ENCODE peak calls at places on chromosomes 16 and 17, in four cellular contexts. One of them, this sample, is unnamed.

GRCh38 chr16:47774661-47775060 is 313.5 kb downstream of the PHKB start:
- DNase-seq in lower lobe of right lung: no peak
- DNase-seq in upper lobe of right lung: no peak
- DNase-seq in stomach: peak
- DNase-seq in this sample: peak

GRCh38 chr16:70638814-70639792 is 7.3 kb upstream of the IL34 start:
- DNase-seq in lower lobe of right lung: no peak
- DNase-seq in upper lobe of right lung: no peak
- DNase-seq in stomach: no peak
- DNase-seq in this sample: no peak

GRCh38 chr16:56921571-56921970 is 10.4 kb upstream of the HERPUD1 start:
- DNase-seq in lower lobe of right lung: no peak
- DNase-seq in upper lobe of right lung: no peak
- DNase-seq in stomach: no peak
- DNase-seq in this sample: no peak

GRCh38 chr17:28993645-28994426 is 12.0 kb downstream of the SEZ6 start:
- DNase-seq in lower lobe of right lung: no peak
- DNase-seq in upper lobe of right lung: no peak
- DNase-seq in stomach: no peak
- DNase-seq in this sample: no peak

GRCh38 chr16:65406933-65407332 is 285.1 kb upstream of the CDH11 start:
- DNase-seq in lower lobe of right lung: no peak
- DNase-seq in upper lobe of right lung: no peak
- DNase-seq in stomach: no peak
- DNase-seq in this sample: no peak

GRCh38 chr17:44198721-44199552 is 747 bp downstream of the ATXN7L3 start:
- DNase-seq in lower lobe of right lung: peak
- DNase-seq in upper lobe of right lung: peak
- DNase-seq in stomach: peak
- DNase-seq in this sample: peak

GRCh38 chr16:89696598-89697128 is 4.8 kb downstream of the SPATA2L start:
- DNase-seq in lower lobe of right lung: peak
- DNase-seq in upper lobe of right lung: no peak
- DNase-seq in stomach: no peak
- DNase-seq in this sample: no peak

GRCh38 chr17:65190467-65191095 is 53.4 kb downstream of the RGS9 start:
- DNase-seq in lower lobe of right lung: no peak
- DNase-seq in upper lobe of right lung: no peak
- DNase-seq in stomach: no peak
- DNase-seq in this sample: no peak

GRCh38 chr16:58563235-58563634 is 47.9 kb downstream of the SETD6 start:
- DNase-seq in lower lobe of right lung: no peak
- DNase-seq in upper lobe of right lung: no peak
- DNase-seq in stomach: no peak
- DNase-seq in this sample: no peak

GRCh38 chr16:4142268-4142667 is 26.0 kb upstream of the ADCY9 start:
- DNase-seq in lower lobe of right lung: peak
- DNase-seq in upper lobe of right lung: no peak
- DNase-seq in stomach: no peak
- DNase-seq in this sample: no peak

GRCh38 chr17:83115832-83116231 is 36.4 kb downstream of the METRNL start:
- DNase-seq in lower lobe of right lung: no peak
- DNase-seq in upper lobe of right lung: no peak
- DNase-seq in stomach: no peak
- DNase-seq in this sample: no peak

GRCh38 chr16:12219992-12220391 is 243.5 kb downstream of the SNX29 start:
- DNase-seq in lower lobe of right lung: no peak
- DNase-seq in upper lobe of right lung: no peak
- DNase-seq in stomach: no peak
- DNase-seq in this sample: no peak

GRCh38 chr17:80664217-80664780 is 119.7 kb downstream of the RPTOR start:
- DNase-seq in lower lobe of right lung: no peak
- DNase-seq in upper lobe of right lung: no peak
- DNase-seq in stomach: no peak
- DNase-seq in this sample: no peak

GRCh38 chr16:80573700-80574120 is 32.9 kb downstream of the DYNLRB2 start:
- DNase-seq in lower lobe of right lung: no peak
- DNase-seq in upper lobe of right lung: no peak
- DNase-seq in stomach: no peak
- DNase-seq in this sample: no peak

GRCh38 chr16:12089492-12090161 is 113.1 kb downstream of the SNX29 start:
- DNase-seq in lower lobe of right lung: peak
- DNase-seq in upper lobe of right lung: peak
- DNase-seq in stomach: peak
- DNase-seq in this sample: no peak

GRCh38 chr17:41785876-41786226 is 660 bp downstream of the JUP start:
- DNase-seq in lower lobe of right lung: peak
- DNase-seq in upper lobe of right lung: peak
- DNase-seq in stomach: peak
- DNase-seq in this sample: peak

GRCh38 chr17:55059724-55060123 is 91.2 kb downstream of the STXBP4 start:
- DNase-seq in lower lobe of right lung: no peak
- DNase-seq in upper lobe of right lung: no peak
- DNase-seq in stomach: no peak
- DNase-seq in this sample: no peak

GRCh38 chr16:8908779-8909468 is 26.8 kb downstream of the LITAFD start:
- DNase-seq in lower lobe of right lung: no peak
- DNase-seq in upper lobe of right lung: no peak
- DNase-seq in stomach: no peak
- DNase-seq in this sample: no peak

GRCh38 chr16:87065781-87066694 is 251.2 kb downstream of the C16orf95 start:
- DNase-seq in lower lobe of right lung: no peak
- DNase-seq in upper lobe of right lung: no peak
- DNase-seq in stomach: no peak
- DNase-seq in this sample: no peak

GRCh38 chr16:5349661-5350060 is 252.1 kb upstream of the EEF2KMT start:
- DNase-seq in lower lobe of right lung: no peak
- DNase-seq in upper lobe of right lung: no peak
- DNase-seq in stomach: no peak
- DNase-seq in this sample: peak

GRCh38 chr16:88381820-88382451 is 823 bp upstream of the ZNF469 start:
- DNase-seq in lower lobe of right lung: peak
- DNase-seq in upper lobe of right lung: peak
- DNase-seq in stomach: no peak
- DNase-seq in this sample: no peak

GRCh38 chr16:69404275-69404805 is 18.5 kb upstream of the TERF2 start:
- DNase-seq in lower lobe of right lung: no peak
- DNase-seq in upper lobe of right lung: no peak
- DNase-seq in stomach: peak
- DNase-seq in this sample: no peak

GRCh38 chr17:39665642-39666221 is 583 bp downstream of the TCAP start:
- DNase-seq in lower lobe of right lung: no peak
- DNase-seq in upper lobe of right lung: no peak
- DNase-seq in stomach: no peak
- DNase-seq in this sample: peak

GRCh38 chr16:50697881-50698767 is 4.7 kb downstream of the NOD2 start:
- DNase-seq in lower lobe of right lung: no peak
- DNase-seq in upper lobe of right lung: no peak
- DNase-seq in stomach: peak
- DNase-seq in this sample: no peak

GRCh38 chr17:28394717-28395116 is 11.3 kb downstream of the SLC46A1 start:
- DNase-seq in lower lobe of right lung: no peak
- DNase-seq in upper lobe of right lung: no peak
- DNase-seq in stomach: no peak
- DNase-seq in this sample: no peak

GRCh38 chr16:86019446-86020047 is 120.6 kb downstream of the IRF8 start:
- DNase-seq in lower lobe of right lung: no peak
- DNase-seq in upper lobe of right lung: peak
- DNase-seq in stomach: no peak
- DNase-seq in this sample: peak

GRCh38 chr16:86531193-86531550 is 20.8 kb downstream of the FOXF1 start:
- DNase-seq in lower lobe of right lung: no peak
- DNase-seq in upper lobe of right lung: peak
- DNase-seq in stomach: no peak
- DNase-seq in this sample: no peak

GRCh38 chr16:31455601-31456314 is 3.5 kb upstream of the ARMC5 start:
- DNase-seq in lower lobe of right lung: no peak
- DNase-seq in upper lobe of right lung: peak
- DNase-seq in stomach: no peak
- DNase-seq in this sample: peak

GRCh38 chr16:66695474-66695934 is 1.0 kb downstream of the CMTM4 start:
- DNase-seq in lower lobe of right lung: no peak
- DNase-seq in upper lobe of right lung: no peak
- DNase-seq in stomach: no peak
- DNase-seq in this sample: no peak

GRCh38 chr17:40432864-40433528 is 10.3 kb upstream of the IGFBP4 start:
- DNase-seq in lower lobe of right lung: no peak
- DNase-seq in upper lobe of right lung: peak
- DNase-seq in stomach: peak
- DNase-seq in this sample: no peak

GRCh38 chr16:8665529-8665928 is 8.9 kb upstream of the ABAT start:
- DNase-seq in lower lobe of right lung: no peak
- DNase-seq in upper lobe of right lung: no peak
- DNase-seq in stomach: no peak
- DNase-seq in this sample: no peak

GRCh38 chr16:87117936-87118335 is 199.3 kb downstream of the C16orf95 start:
- DNase-seq in lower lobe of right lung: no peak
- DNase-seq in upper lobe of right lung: no peak
- DNase-seq in stomach: no peak
- DNase-seq in this sample: no peak

GRCh38 chr16:65846210-65846602 is 520.3 kb upstream of the CDH5 start:
- DNase-seq in lower lobe of right lung: no peak
- DNase-seq in upper lobe of right lung: no peak
- DNase-seq in stomach: no peak
- DNase-seq in this sample: no peak

GRCh38 chr16:85042126-85042525 is 14.5 kb downstream of the KIAA0513 start:
- DNase-seq in lower lobe of right lung: no peak
- DNase-seq in upper lobe of right lung: no peak
- DNase-seq in stomach: no peak
- DNase-seq in this sample: no peak

GRCh38 chr16:48366165-48367093 is 18.8 kb downstream of the SIAH1 start:
- DNase-seq in lower lobe of right lung: no peak
- DNase-seq in upper lobe of right lung: no peak
- DNase-seq in stomach: peak
- DNase-seq in this sample: no peak

GRCh38 chr17:83189673-83190385 is 110.4 kb downstream of the METRNL start:
- DNase-seq in lower lobe of right lung: peak
- DNase-seq in upper lobe of right lung: peak
- DNase-seq in stomach: peak
- DNase-seq in this sample: peak

GRCh38 chr17:40268141-40268712 is 19.5 kb upstream of the CDC6 start:
- DNase-seq in lower lobe of right lung: no peak
- DNase-seq in upper lobe of right lung: no peak
- DNase-seq in stomach: no peak
- DNase-seq in this sample: no peak

GRCh38 chr17:10046259-10046658 is 141.2 kb upstream of the RCVRN start:
- DNase-seq in lower lobe of right lung: no peak
- DNase-seq in upper lobe of right lung: no peak
- DNase-seq in stomach: no peak
- DNase-seq in this sample: no peak

GRCh38 chr16:54432481-54433229 is 146.1 kb upstream of the IRX3 start:
- DNase-seq in lower lobe of right lung: no peak
- DNase-seq in upper lobe of right lung: no peak
- DNase-seq in stomach: no peak
- DNase-seq in this sample: no peak

GRCh38 chr17:1179112-1179634 is 608 bp downstream of the ABR start:
- DNase-seq in lower lobe of right lung: no peak
- DNase-seq in upper lobe of right lung: no peak
- DNase-seq in stomach: no peak
- DNase-seq in this sample: no peak

GRCh38 chr17:1181769-1182137 is 2.0 kb upstream of the ABR start:
- DNase-seq in lower lobe of right lung: no peak
- DNase-seq in upper lobe of right lung: no peak
- DNase-seq in stomach: no peak
- DNase-seq in this sample: no peak

GRCh38 chr17:1179635-1180433 is at the start of gene ABR:
- DNase-seq in lower lobe of right lung: peak
- DNase-seq in upper lobe of right lung: peak
- DNase-seq in stomach: peak
- DNase-seq in this sample: no peak

GRCh38 chr17:1180958-1181768 is 1.4 kb upstream of the ABR start:
- DNase-seq in lower lobe of right lung: no peak
- DNase-seq in upper lobe of right lung: no peak
- DNase-seq in stomach: no peak
- DNase-seq in this sample: peak

GRCh38 chr17:1180434-1180742 is 607 bp upstream of the ABR start:
- DNase-seq in lower lobe of right lung: no peak
- DNase-seq in upper lobe of right lung: no peak
- DNase-seq in stomach: no peak
- DNase-seq in this sample: no peak
- H3K4me3 ChIP-seq in lower lobe of right lung: peak
- H3K4me3 ChIP-seq in upper lobe of right lung: peak
- H3K4me3 ChIP-seq in stomach: peak
- H3K4me3 ChIP-seq in this sample: no peak

DNA sequence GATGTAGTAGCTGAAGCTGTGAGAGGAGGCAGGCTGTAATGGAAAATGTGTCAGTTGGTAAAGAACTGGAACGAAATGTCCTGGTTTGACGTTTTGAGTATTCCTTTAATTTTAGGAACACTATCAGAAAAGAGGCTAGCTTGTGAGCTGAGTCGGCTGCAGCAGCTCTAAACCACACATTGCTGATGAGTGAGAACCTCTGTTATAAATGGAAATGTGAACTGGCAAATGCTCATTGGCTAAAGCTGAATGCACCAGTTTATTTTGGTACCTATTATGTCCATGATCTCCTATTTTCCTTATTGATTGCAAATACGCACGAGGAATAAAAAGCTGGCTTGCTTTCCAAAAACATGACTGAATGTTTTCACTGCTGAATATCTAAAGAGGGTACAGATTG is 11.0 kb upstream of the WIPI1 start:
- DNase-seq in lower lobe of right lung: no peak
- DNase-seq in upper lobe of right lung: no peak
- DNase-seq in stomach: no peak
- DNase-seq in this sample: no peak
- H3K27ac ChIP-seq in lower lobe of right lung: no peak
- H3K27ac ChIP-seq in upper lobe of right lung: no peak
- H3K27ac ChIP-seq in stomach: no peak
- H3K27ac ChIP-seq in this sample: no peak

DNA sequence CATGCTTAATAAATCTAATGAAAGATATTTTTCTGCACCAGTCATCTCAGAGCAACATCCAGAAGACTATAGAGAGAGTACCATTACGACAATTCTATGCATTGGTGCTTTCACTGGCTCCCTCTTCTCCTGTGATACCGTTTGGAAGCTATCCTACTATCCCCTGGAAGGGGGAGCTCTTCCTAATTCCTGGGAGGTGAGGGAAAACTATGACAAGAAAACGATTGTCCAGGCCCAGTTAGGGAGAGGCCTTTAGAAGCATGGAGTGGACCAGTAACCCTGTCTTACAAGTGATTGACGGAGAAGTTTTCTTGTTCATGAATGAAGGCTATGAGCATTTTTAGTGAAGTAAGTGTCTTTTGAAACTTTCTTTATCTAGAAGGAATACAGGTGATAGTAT is 150.2 kb downstream of the TANC2 start:
- DNase-seq in lower lobe of right lung: no peak
- DNase-seq in upper lobe of right lung: no peak
- DNase-seq in stomach: no peak
- DNase-seq in this sample: no peak
- TF ChIP-seq CTCF in lower lobe of right lung: no peak
- TF ChIP-seq CTCF in upper lobe of right lung: no peak
- TF ChIP-seq CTCF in stomach: no peak
- TF ChIP-seq CTCF in this sample: peak

GRCh38 chr16:83968891-83969672 is 1.0 kb downstream of the NECAB2 start:
- DNase-seq in lower lobe of right lung: peak
- DNase-seq in upper lobe of right lung: no peak
- DNase-seq in stomach: no peak
- DNase-seq in this sample: no peak
- H3K4me3 ChIP-seq in lower lobe of right lung: no peak
- H3K4me3 ChIP-seq in upper lobe of right lung: no peak
- H3K4me3 ChIP-seq in stomach: peak
- H3K4me3 ChIP-seq in this sample: no peak

GRCh38 chr17:14489986-14490385 is 189.1 kb downstream of the HS3ST3B1 start:
- DNase-seq in lower lobe of right lung: no peak
- DNase-seq in upper lobe of right lung: no peak
- DNase-seq in stomach: no peak
- DNase-seq in this sample: no peak
- H3K27ac ChIP-seq in lower lobe of right lung: no peak
- H3K27ac ChIP-seq in upper lobe of right lung: no peak
- H3K27ac ChIP-seq in stomach: no peak
- H3K27ac ChIP-seq in this sample: no peak

This sample was measured in WERI-Rb-1.